ENCODE peak calls at places on chromosomes 1 and 21, in eight cellular contexts. One of them, this sample, is unnamed.

GRCh38 chr1:2859219-2859880 is 57.9 kb upstream of the TTC34 start:
- DNase-seq in PC-3: no peak
- DNase-seq in mucosa of descending colon: no peak
- DNase-seq in fibroblast of lung: no peak
- DNase-seq in neural crest cell: no peak
- DNase-seq in cardiac fibroblast: no peak
- DNase-seq in AG09319: no peak
- DNase-seq in RWPE2: no peak
- DNase-seq in this sample: no peak

GRCh38 chr1:9078035-9078948 is 8.9 kb upstream of the SLC2A5 start:
- DNase-seq in cardiac fibroblast: peak
- DNase-seq in neural crest cell: no peak
- DNase-seq in mucosa of descending colon: no peak
- DNase-seq in RWPE2: no peak
- DNase-seq in AG09319: no peak
- DNase-seq in PC-3: peak
- DNase-seq in fibroblast of lung: peak
- DNase-seq in this sample: no peak

GRCh38 chr21:31335957-31336738 is 7.9 kb downstream of the TIAM1 start:
- DNase-seq in RWPE2: peak
- DNase-seq in AG09319: no peak
- DNase-seq in neural crest cell: no peak
- DNase-seq in fibroblast of lung: peak
- DNase-seq in cardiac fibroblast: peak
- DNase-seq in mucosa of descending colon: no peak
- DNase-seq in PC-3: peak
- DNase-seq in this sample: peak

GRCh38 chr1:163535807-163536206 is 214.1 kb downstream of the NUF2 start:
- DNase-seq in AG09319: peak
- DNase-seq in mucosa of descending colon: no peak
- DNase-seq in PC-3: peak
- DNase-seq in neural crest cell: no peak
- DNase-seq in cardiac fibroblast: peak
- DNase-seq in fibroblast of lung: peak
- DNase-seq in RWPE2: no peak
- DNase-seq in this sample: peak

GRCh38 chr1:15616704-15617172 is 520 bp upstream of the DDI2 start:
- DNase-seq in mucosa of descending colon: peak
- DNase-seq in cardiac fibroblast: no peak
- DNase-seq in AG09319: no peak
- DNase-seq in fibroblast of lung: no peak
- DNase-seq in PC-3: no peak
- DNase-seq in neural crest cell: no peak
- DNase-seq in RWPE2: no peak
- DNase-seq in this sample: no peak

GRCh38 chr1:15168479-15168878 is 14.9 kb downstream of the TMEM51 start:
- DNase-seq in neural crest cell: no peak
- DNase-seq in fibroblast of lung: peak
- DNase-seq in mucosa of descending colon: no peak
- DNase-seq in AG09319: no peak
- DNase-seq in RWPE2: no peak
- DNase-seq in PC-3: peak
- DNase-seq in cardiac fibroblast: peak
- DNase-seq in this sample: peak

GRCh38 chr1:247037483-247038320 is 29.8 kb upstream of the ZNF695 start:
- DNase-seq in AG09319: no peak
- DNase-seq in PC-3: no peak
- DNase-seq in fibroblast of lung: no peak
- DNase-seq in mucosa of descending colon: no peak
- DNase-seq in neural crest cell: no peak
- DNase-seq in RWPE2: no peak
- DNase-seq in cardiac fibroblast: peak
- DNase-seq in this sample: no peak

GRCh38 chr1:244100691-244101453 is 49.8 kb downstream of the ZBTB18 start:
- DNase-seq in neural crest cell: no peak
- DNase-seq in fibroblast of lung: peak
- DNase-seq in cardiac fibroblast: no peak
- DNase-seq in RWPE2: no peak
- DNase-seq in PC-3: no peak
- DNase-seq in mucosa of descending colon: no peak
- DNase-seq in AG09319: no peak
- DNase-seq in this sample: no peak

GRCh38 chr1:12244078-12244477 is 14.2 kb downstream of the VPS13D start:
- DNase-seq in RWPE2: no peak
- DNase-seq in fibroblast of lung: peak
- DNase-seq in neural crest cell: no peak
- DNase-seq in AG09319: no peak
- DNase-seq in mucosa of descending colon: no peak
- DNase-seq in PC-3: peak
- DNase-seq in cardiac fibroblast: peak
- DNase-seq in this sample: peak

GRCh38 chr1:181392133-181392532 is 91.2 kb upstream of the CACNA1E start:
- DNase-seq in RWPE2: no peak
- DNase-seq in PC-3: no peak
- DNase-seq in mucosa of descending colon: no peak
- DNase-seq in neural crest cell: no peak
- DNase-seq in AG09319: no peak
- DNase-seq in fibroblast of lung: no peak
- DNase-seq in cardiac fibroblast: no peak
- DNase-seq in this sample: no peak

GRCh38 chr1:1869459-1869858 is 21.4 kb downstream of the GNB1 start:
- DNase-seq in AG09319: no peak
- DNase-seq in cardiac fibroblast: no peak
- DNase-seq in PC-3: no peak
- DNase-seq in neural crest cell: no peak
- DNase-seq in RWPE2: no peak
- DNase-seq in mucosa of descending colon: no peak
- DNase-seq in fibroblast of lung: no peak
- DNase-seq in this sample: no peak

GRCh38 chr1:41673806-41674205 is 189.3 kb upstream of the EDN2 start:
- DNase-seq in RWPE2: no peak
- DNase-seq in AG09319: no peak
- DNase-seq in PC-3: no peak
- DNase-seq in neural crest cell: no peak
- DNase-seq in fibroblast of lung: no peak
- DNase-seq in mucosa of descending colon: no peak
- DNase-seq in cardiac fibroblast: no peak
- DNase-seq in this sample: no peak

GRCh38 chr1:178174539-178174938 is 80.6 kb downstream of the RASAL2 start:
- DNase-seq in RWPE2: no peak
- DNase-seq in fibroblast of lung: no peak
- DNase-seq in cardiac fibroblast: no peak
- DNase-seq in PC-3: no peak
- DNase-seq in mucosa of descending colon: no peak
- DNase-seq in AG09319: no peak
- DNase-seq in neural crest cell: no peak
- DNase-seq in this sample: no peak

GRCh38 chr1:36508257-36508656 is 25.5 kb upstream of the CSF3R start:
- DNase-seq in mucosa of descending colon: no peak
- DNase-seq in RWPE2: no peak
- DNase-seq in PC-3: no peak
- DNase-seq in fibroblast of lung: no peak
- DNase-seq in cardiac fibroblast: no peak
- DNase-seq in AG09319: no peak
- DNase-seq in neural crest cell: no peak
- DNase-seq in this sample: no peak

GRCh38 chr1:32743380-32744062 is 41.0 kb upstream of the SYNC start:
- DNase-seq in cardiac fibroblast: no peak
- DNase-seq in mucosa of descending colon: no peak
- DNase-seq in fibroblast of lung: no peak
- DNase-seq in AG09319: no peak
- DNase-seq in neural crest cell: no peak
- DNase-seq in RWPE2: no peak
- DNase-seq in PC-3: peak
- DNase-seq in this sample: no peak

GRCh38 chr21:32653326-32653901 is 41.2 kb upstream of the CFAP298 start:
- DNase-seq in AG09319: no peak
- DNase-seq in PC-3: peak
- DNase-seq in mucosa of descending colon: no peak
- DNase-seq in RWPE2: no peak
- DNase-seq in cardiac fibroblast: peak
- DNase-seq in fibroblast of lung: peak
- DNase-seq in neural crest cell: no peak
- DNase-seq in this sample: peak

GRCh38 chr1:215957692-215958091 is 390.6 kb downstream of the KCTD3 start:
- DNase-seq in PC-3: no peak
- DNase-seq in RWPE2: no peak
- DNase-seq in AG09319: no peak
- DNase-seq in neural crest cell: no peak
- DNase-seq in mucosa of descending colon: no peak
- DNase-seq in cardiac fibroblast: peak
- DNase-seq in fibroblast of lung: peak
- DNase-seq in this sample: no peak

GRCh38 chr1:111742938-111743549 is 3.8 kb upstream of the INKA2 start:
- DNase-seq in RWPE2: no peak
- DNase-seq in neural crest cell: no peak
- DNase-seq in PC-3: no peak
- DNase-seq in mucosa of descending colon: no peak
- DNase-seq in AG09319: no peak
- DNase-seq in cardiac fibroblast: peak
- DNase-seq in fibroblast of lung: no peak
- DNase-seq in this sample: no peak

GRCh38 chr1:50332941-50333594 is 90.2 kb downstream of the DMRTA2 start:
- DNase-seq in fibroblast of lung: peak
- DNase-seq in cardiac fibroblast: peak
- DNase-seq in AG09319: no peak
- DNase-seq in neural crest cell: peak
- DNase-seq in RWPE2: no peak
- DNase-seq in PC-3: peak
- DNase-seq in mucosa of descending colon: peak
- DNase-seq in this sample: peak

GRCh38 chr1:41619511-41620364 is 135.3 kb upstream of the EDN2 start:
- DNase-seq in RWPE2: no peak
- DNase-seq in cardiac fibroblast: no peak
- DNase-seq in AG09319: no peak
- DNase-seq in fibroblast of lung: no peak
- DNase-seq in mucosa of descending colon: no peak
- DNase-seq in PC-3: no peak
- DNase-seq in neural crest cell: no peak
- DNase-seq in this sample: no peak

GRCh38 chr1:231072502-231072901 is 32.4 kb upstream of the FAM89A start:
- DNase-seq in RWPE2: no peak
- DNase-seq in mucosa of descending colon: no peak
- DNase-seq in AG09319: no peak
- DNase-seq in cardiac fibroblast: no peak
- DNase-seq in PC-3: no peak
- DNase-seq in neural crest cell: no peak
- DNase-seq in fibroblast of lung: no peak
- DNase-seq in this sample: no peak

GRCh38 chr1:19325958-19326747 is 14.0 kb downstream of the SLC66A1 start:
- DNase-seq in fibroblast of lung: no peak
- DNase-seq in neural crest cell: no peak
- DNase-seq in PC-3: no peak
- DNase-seq in mucosa of descending colon: no peak
- DNase-seq in RWPE2: no peak
- DNase-seq in cardiac fibroblast: no peak
- DNase-seq in AG09319: no peak
- DNase-seq in this sample: no peak
- TF ChIP-seq CTCF in fibroblast of lung: no peak
- TF ChIP-seq CTCF in neural crest cell: no peak
- TF ChIP-seq CTCF in PC-3: no peak
- TF ChIP-seq CTCF in mucosa of descending colon: no peak
- TF ChIP-seq CTCF in RWPE2: no peak
- TF ChIP-seq CTCF in cardiac fibroblast: no peak
- TF ChIP-seq CTCF in AG09319: no peak
- TF ChIP-seq CTCF in this sample: no peak

GRCh38 chr1:164895026-164895907 is 336.3 kb downstream of the PBX1 start:
- DNase-seq in fibroblast of lung: no peak
- DNase-seq in neural crest cell: no peak
- DNase-seq in mucosa of descending colon: no peak
- DNase-seq in PC-3: peak
- DNase-seq in AG09319: no peak
- DNase-seq in RWPE2: no peak
- DNase-seq in cardiac fibroblast: no peak
- DNase-seq in this sample: no peak

GRCh38 chr1:164886101-164886500 is 327.1 kb downstream of the PBX1 start:
- DNase-seq in cardiac fibroblast: no peak
- DNase-seq in neural crest cell: no peak
- DNase-seq in fibroblast of lung: no peak
- DNase-seq in RWPE2: no peak
- DNase-seq in mucosa of descending colon: no peak
- DNase-seq in AG09319: no peak
- DNase-seq in PC-3: peak
- DNase-seq in this sample: no peak

GRCh38 chr1:164891615-164892014 is 332.6 kb downstream of the PBX1 start:
- DNase-seq in PC-3: peak
- DNase-seq in RWPE2: no peak
- DNase-seq in cardiac fibroblast: no peak
- DNase-seq in mucosa of descending colon: no peak
- DNase-seq in AG09319: no peak
- DNase-seq in fibroblast of lung: no peak
- DNase-seq in neural crest cell: no peak
- DNase-seq in this sample: peak
- TF ChIP-seq CTCF in PC-3: no peak
- TF ChIP-seq CTCF in RWPE2: no peak
- TF ChIP-seq CTCF in cardiac fibroblast: no peak
- TF ChIP-seq CTCF in mucosa of descending colon: no peak
- TF ChIP-seq CTCF in AG09319: no peak
- TF ChIP-seq CTCF in fibroblast of lung: no peak
- TF ChIP-seq CTCF in neural crest cell: no peak
- TF ChIP-seq CTCF in this sample: peak

GRCh38 chr1:160113407-160113806 is 2.2 kb upstream of the ATP1A2 start:
- DNase-seq in AG09319: no peak
- DNase-seq in PC-3: no peak
- DNase-seq in mucosa of descending colon: no peak
- DNase-seq in RWPE2: no peak
- DNase-seq in fibroblast of lung: no peak
- DNase-seq in cardiac fibroblast: no peak
- DNase-seq in neural crest cell: no peak
- DNase-seq in this sample: no peak
- TF ChIP-seq CTCF in AG09319: no peak
- TF ChIP-seq CTCF in PC-3: no peak
- TF ChIP-seq CTCF in mucosa of descending colon: no peak
- TF ChIP-seq CTCF in RWPE2: no peak
- TF ChIP-seq CTCF in fibroblast of lung: no peak
- TF ChIP-seq CTCF in cardiac fibroblast: no peak
- TF ChIP-seq CTCF in neural crest cell: no peak
- TF ChIP-seq CTCF in this sample: no peak

DNA sequence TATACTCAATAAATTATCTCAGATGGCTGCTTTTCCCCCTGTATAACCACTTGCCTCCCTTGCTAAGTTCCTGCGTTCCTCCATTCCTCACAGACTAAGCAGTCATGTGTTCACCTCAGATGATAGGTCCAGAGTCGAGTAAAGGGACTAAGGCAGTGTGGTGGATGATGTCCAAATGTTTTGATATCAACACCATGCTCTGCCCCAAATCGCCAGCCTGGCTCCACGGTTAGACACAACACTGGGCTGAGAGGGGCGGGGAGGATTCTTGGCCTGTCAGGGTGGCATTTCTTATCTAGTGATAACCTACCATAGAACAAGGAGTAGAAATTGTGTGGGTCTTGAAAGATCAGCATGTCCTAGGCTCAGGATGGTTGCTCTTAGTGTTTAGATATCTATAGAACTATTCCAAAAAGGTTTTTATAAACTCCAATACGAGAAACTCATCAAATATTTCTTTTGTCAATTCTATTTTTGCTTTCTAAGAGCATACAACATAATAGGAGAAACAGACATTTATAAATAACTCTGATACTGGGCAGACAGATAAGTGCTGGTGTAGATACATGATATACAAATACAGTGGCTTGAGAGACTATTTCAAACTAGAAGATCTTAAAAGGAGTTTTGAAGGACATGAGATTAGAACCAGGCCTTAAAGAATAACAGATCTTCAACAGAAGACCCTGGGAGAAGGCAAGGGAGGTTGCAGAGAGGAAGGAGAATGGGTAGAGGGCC is 21.5 kb downstream of the GJA5 start:
- DNase-seq in AG09319: no peak
- DNase-seq in cardiac fibroblast: no peak
- DNase-seq in mucosa of descending colon: no peak
- DNase-seq in neural crest cell: no peak
- DNase-seq in RWPE2: no peak
- DNase-seq in PC-3: no peak
- DNase-seq in fibroblast of lung: no peak
- DNase-seq in this sample: no peak
- TF ChIP-seq CTCF in AG09319: no peak
- TF ChIP-seq CTCF in cardiac fibroblast: no peak
- TF ChIP-seq CTCF in mucosa of descending colon: no peak
- TF ChIP-seq CTCF in neural crest cell: no peak
- TF ChIP-seq CTCF in RWPE2: no peak
- TF ChIP-seq CTCF in PC-3: no peak
- TF ChIP-seq CTCF in fibroblast of lung: no peak
- TF ChIP-seq CTCF in this sample: no peak